ENCODE peak calls at places on chromosomes 4 and X, in six cellular contexts. J, G, M, V, X and Y are unnamed samples.

GRCh38 chr4:26176621-26177121 is 144.1 kb upstream of the RBPJ start:
- DNase-seq in J (no peak), G (no peak), M (no peak), V (no peak), X (no peak), Y (no peak)

GRCh38 chr4:149549911-149550310 is 265.7 kb downstream of the IQCM start:
- DNase-seq in J (no peak), G (no peak), M (no peak), V (no peak), X (no peak), Y (no peak)

GRCh38 chrX:139850968-139851367 is 81.9 kb downstream of the ATP11C start:
- DNase-seq in J (no peak), G (no peak), M (no peak), V (no peak), X (no peak), Y (no peak)

GRCh38 chrX:20217279-20217678 is 49.4 kb downstream of the RPS6KA3 start:
- DNase-seq in J (no peak), G (peak; percentile 82), M (no peak), V (no peak), X (no peak), Y (no peak)

GRCh38 chr4:153248641-153249198 is 44.5 kb downstream of the TRIM2 start:
- DNase-seq in J (no peak), G (no peak), M (peak; percentile 27), V (no peak), X (no peak), Y (no peak)

GRCh38 chr4:37517326-37517725 is 168.8 kb downstream of the RELL1 start:
- DNase-seq in J (no peak), G (no peak), M (no peak), V (no peak), X (no peak), Y (no peak)

GRCh38 chr4:144575181-144575580 is 70.8 kb upstream of the HHIP start:
- DNase-seq in J (no peak), G (peak; percentile 57), M (no peak), V (no peak), X (peak; percentile 40), Y (no peak)

GRCh38 chrX:54808109-54808604 is 612 bp downstream of the MAGED2 start:
- DNase-seq in J (no peak), G (peak; percentile 58), M (peak; percentile 57), V (peak; percentile 68), X (peak; percentile 46), Y (peak; percentile 53)

GRCh38 chrX:41781500-41781899 is 57.5 kb downstream of the GPR82 start:
- DNase-seq in J (no peak), G (peak; percentile 49), M (no peak), V (no peak), X (no peak), Y (no peak)

GRCh38 chr4:111512081-111512774 is 633.0 kb upstream of the FAM241A start:
- DNase-seq in J (no peak), G (peak; percentile 76), M (no peak), V (no peak), X (no peak), Y (no peak)

GRCh38 chrX:101357166-101357795 is 8.7 kb upstream of the TIMM8A start:
- DNase-seq in J (no peak), G (no peak), M (peak; percentile 20), V (no peak), X (no peak), Y (no peak)

GRCh38 chr4:80360900-80361299 is 25.4 kb downstream of the CFAP299 start:
- DNase-seq in J (no peak), G (no peak), M (no peak), V (no peak), X (no peak), Y (no peak)

GRCh38 chr4:153260553-153261306 is 56.5 kb downstream of the TRIM2 start:
- DNase-seq in J (no peak), G (peak; percentile 42), M (no peak), V (no peak), X (no peak), Y (no peak)

GRCh38 chrX:48540015-48540350 is 469 bp downstream of the TBC1D25 start:
- DNase-seq in J (no peak), G (peak; percentile 50), M (peak; percentile 51), V (no peak), X (peak; percentile 64), Y (no peak)

GRCh38 chrX:143998261-143998660 is 114.4 kb downstream of the UBE2NL start:
- DNase-seq in J (no peak), G (no peak), M (no peak), V (no peak), X (no peak), Y (peak; percentile 79)

GRCh38 chrX:147828719-147829118 is 83.0 kb upstream of the FMR1 start:
- DNase-seq in J (no peak), G (no peak), M (no peak), V (no peak), X (no peak), Y (no peak)

GRCh38 chr4:137981277-137981676 is 260.9 kb downstream of the SLC7A11 start:
- DNase-seq in J (no peak), G (no peak), M (no peak), V (no peak), X (no peak), Y (no peak)

GRCh38 chr4:182778222-182778982 is 138.8 kb downstream of the DCTD start:
- DNase-seq in J (no peak), G (peak; percentile 36), M (no peak), V (no peak), X (no peak), Y (no peak)

GRCh38 chr4:148437439-148437838 is 4.8 kb downstream of the NR3C2 start:
- DNase-seq in J (no peak), G (no peak), M (no peak), V (no peak), X (no peak), Y (no peak)

GRCh38 chrX:15358533-15358932 is 23.2 kb upstream of the PIGA start:
- DNase-seq in J (no peak), G (no peak), M (no peak), V (no peak), X (no peak), Y (no peak)

GRCh38 chrX:107818900-107819521 is 6.7 kb upstream of the MID2 start:
- DNase-seq in J (no peak), G (no peak), M (no peak), V (no peak), X (no peak), Y (no peak)

GRCh38 chr4:95204873-95205272 is 343.9 kb downstream of the UNC5C start:
- DNase-seq in J (no peak), G (no peak), M (no peak), V (no peak), X (no peak), Y (no peak)

GRCh38 chr4:182267048-182267447 is 23.8 kb downstream of the TENM3 start:
- DNase-seq in J (no peak), G (no peak), M (no peak), V (no peak), X (no peak), Y (no peak)

GRCh38 chr4:27010334-27010940 is 149.8 kb downstream of the STIM2 start:
- DNase-seq in J (peak; percentile 16), G (peak; percentile 77), M (peak; percentile 57), V (peak; percentile 54), X (peak; percentile 56), Y (peak; percentile 29)

GRCh38 chr4:52780627-52781354 is 29.6 kb upstream of the ERVMER34-1 start:
- DNase-seq in J (no peak), G (no peak), M (no peak), V (no peak), X (no peak), Y (no peak)

GRCh38 chrX:110178179-110178865 is 139.6 kb downstream of the AMMECR1 start:
- DNase-seq in J (no peak), G (no peak), M (peak; percentile 34), V (no peak), X (no peak), Y (no peak)

GRCh38 chrX:12685541-12685940 is 105.7 kb upstream of the PRPS2 start:
- DNase-seq in J (no peak), G (no peak), M (no peak), V (no peak), X (no peak), Y (no peak)

GRCh38 chr4:122329876-122330595 is 48.8 kb upstream of the ADAD1 start:
- DNase-seq in J (no peak), G (no peak), M (no peak), V (no peak), X (no peak), Y (no peak)

GRCh38 chr4:108058685-108059440 is 69.2 kb downstream of the HADH start:
- DNase-seq in J (no peak), G (no peak), M (no peak), V (no peak), X (no peak), Y (no peak)

GRCh38 chrX:24150051-24150790 is 692 bp downstream of the ZFX start:
- DNase-seq in J (peak; percentile 55), G (peak; percentile 68), M (peak; percentile 93), V (peak; percentile 96), X (peak; percentile 93), Y (peak; percentile 98)
- TF ChIP-seq POLR2A in J (peak; percentile 88), G (no peak), M (peak; percentile 51), V (no peak), X (peak; percentile 29), Y (no peak)

DNA sequence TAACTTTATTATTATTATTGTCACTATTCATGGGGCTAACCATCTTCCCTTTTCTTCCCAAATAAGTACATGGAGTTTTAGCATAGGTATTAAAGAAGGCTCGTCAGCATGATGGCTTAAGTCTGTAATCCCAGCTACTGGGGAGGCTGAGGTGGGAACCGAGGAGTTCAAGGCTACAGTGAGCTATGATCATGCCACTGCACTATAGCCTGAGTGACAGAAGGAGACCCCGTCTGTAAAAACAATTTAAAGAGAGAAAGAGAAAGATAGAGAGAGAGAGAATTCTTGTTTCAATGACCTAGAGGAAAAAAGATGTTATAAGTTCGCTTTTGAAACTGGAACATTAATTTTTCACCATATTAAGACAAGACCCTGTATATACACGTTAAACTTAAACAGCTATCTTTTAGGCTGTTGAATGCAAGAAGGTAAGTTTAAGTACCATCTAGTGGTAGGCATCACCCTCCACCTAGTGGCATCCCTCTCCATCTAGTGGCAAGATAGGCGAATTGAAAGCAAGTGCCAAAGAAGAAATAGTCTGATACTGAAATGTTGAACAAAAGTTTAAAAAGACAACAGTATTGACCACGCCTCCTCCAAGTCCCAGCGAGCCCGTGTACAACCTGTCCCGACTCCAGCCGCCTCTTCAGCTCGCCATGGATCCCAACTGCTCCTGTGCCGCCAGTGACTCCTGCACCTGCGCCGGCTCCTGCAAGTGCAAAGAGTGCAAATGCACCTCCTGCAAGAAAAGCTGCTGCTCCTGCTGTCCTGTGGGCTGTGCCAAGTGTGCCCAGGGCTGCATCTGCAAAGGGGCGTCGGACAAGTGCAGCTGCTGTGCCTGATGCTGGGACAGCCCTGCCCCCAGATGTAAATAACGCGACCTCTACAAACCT is 26.0 kb upstream of the YTHDC1 start:
- DNase-seq in J (no peak), G (peak; percentile 67), M (peak; percentile 51), V (peak; percentile 60), X (peak; percentile 27), Y (no peak)
- TF ChIP-seq CTCF in J (peak; percentile 78), G (peak; percentile 75), M (peak; percentile 98), V (peak; percentile 73), X (peak; percentile 70), Y (no peak)

GRCh38 chr4:1502501-1502886 is 96.3 kb upstream of the NKX1-1 start:
- DNase-seq in J (no peak), G (no peak), M (peak; percentile 11), V (no peak), X (no peak), Y (peak; percentile 81)
- H3K4me3 ChIP-seq in J (no peak overlapping the region), G (no peak overlapping the region), M (no peak overlapping the region), V (no peak overlapping the region), X (no peak overlapping the region), Y (no peak overlapping the region)

GRCh38 chrX:132217203-132218073 is 1.8 kb downstream of the RAP2C start:
- DNase-seq in J (peak; percentile 57), G (peak; percentile 77), M (peak; percentile 52), V (peak; percentile 76), X (peak; percentile 70), Y (peak; percentile 91)
- TF ChIP-seq POLR2A in J (peak; percentile 44), G (no peak), M (peak; percentile 38), V (peak; percentile 43), X (no peak), Y (no peak)